ENCODE peak calls at places on chromosome 5, in five cellular contexts. T is upper lobe of right lung, Z is Panc1, S is GM13977, C is astrocyte of the spinal cord. G is an unnamed sample.

GRCh38 chr5:52837068-52837467 is 49.4 kb downstream of the ITGA1 start:
- DNase-seq in T (no peak), Z (no peak), S (no peak), C (peak), G (no peak)

GRCh38 chr5:151758141-151758429 is 346 bp downstream of the ATOX1 start:
- DNase-seq in T (peak), Z (no peak), S (no peak), C (no peak), G (no peak)

GRCh38 chr5:31678180-31678579 is 39.2 kb downstream of the PDZD2 start:
- DNase-seq in T (no peak), Z (no peak), S (no peak), C (no peak), G (no peak)

GRCh38 chr5:40484495-40484894 is 195.2 kb upstream of the PTGER4 start:
- DNase-seq in T (no peak), Z (no peak), S (peak), C (no peak), G (no peak)

GRCh38 chr5:157952374-157952685 is 93.4 kb upstream of the CLINT1 start:
- DNase-seq in T (no peak), Z (no peak), S (no peak), C (no peak), G (no peak)

GRCh38 chr5:96146675-96147074 is 185.0 kb upstream of the ELL2 start:
- DNase-seq in T (no peak), Z (no peak), S (peak), C (peak), G (peak)

GRCh38 chr5:79241535-79241979 is 5.6 kb downstream of the JMY start:
- DNase-seq in T (no peak), Z (no peak), S (no peak), C (peak), G (peak)

GRCh38 chr5:171702391-171702790 is 83.2 kb upstream of the SMIM23 start:
- DNase-seq in T (no peak), Z (no peak), S (no peak), C (no peak), G (no peak)

GRCh38 chr5:38827525-38827924 is 18.3 kb upstream of the OSMR start:
- DNase-seq in T (no peak), Z (no peak), S (no peak), C (peak), G (peak)

GRCh38 chr5:175772747-175773533 is 98.4 kb upstream of the CPLX2 start:
- DNase-seq in T (no peak), Z (no peak), S (no peak), C (no peak), G (peak)

GRCh38 chr5:107735558-107735957 is 64.8 kb upstream of the EFNA5 start:
- DNase-seq in T (no peak), Z (no peak), S (no peak), C (no peak), G (no peak)

GRCh38 chr5:174086751-174087150 is 41.2 kb downstream of the NSG2 start:
- DNase-seq in T (no peak), Z (no peak), S (no peak), C (no peak), G (no peak)

GRCh38 chr5:63916786-63917185 is 45.5 kb downstream of the HTR1A start:
- DNase-seq in T (no peak), Z (no peak), S (no peak), C (peak), G (peak)

GRCh38 chr5:164748861-164749260 is 1243.4 kb downstream of the MAT2B start:
- DNase-seq in T (no peak), Z (no peak), S (no peak), C (no peak), G (no peak)

GRCh38 chr5:134432174-134432573 is 20.5 kb upstream of the CDKN2AIPNL start:
- DNase-seq in T (no peak), Z (no peak), S (no peak), C (no peak), G (no peak)

GRCh38 chr5:154267516-154267915 is 77.0 kb downstream of the GALNT10 start:
- DNase-seq in T (no peak), Z (no peak), S (no peak), C (no peak), G (peak)

GRCh38 chr5:118956727-118957126 is 31.6 kb downstream of the DTWD2 start:
- DNase-seq in T (no peak), Z (no peak), S (no peak), C (peak), G (peak)

GRCh38 chr5:22258139-22258538 is 595.0 kb downstream of the CDH12 start:
- DNase-seq in T (no peak), Z (no peak), S (no peak), C (no peak), G (no peak)

DNA sequence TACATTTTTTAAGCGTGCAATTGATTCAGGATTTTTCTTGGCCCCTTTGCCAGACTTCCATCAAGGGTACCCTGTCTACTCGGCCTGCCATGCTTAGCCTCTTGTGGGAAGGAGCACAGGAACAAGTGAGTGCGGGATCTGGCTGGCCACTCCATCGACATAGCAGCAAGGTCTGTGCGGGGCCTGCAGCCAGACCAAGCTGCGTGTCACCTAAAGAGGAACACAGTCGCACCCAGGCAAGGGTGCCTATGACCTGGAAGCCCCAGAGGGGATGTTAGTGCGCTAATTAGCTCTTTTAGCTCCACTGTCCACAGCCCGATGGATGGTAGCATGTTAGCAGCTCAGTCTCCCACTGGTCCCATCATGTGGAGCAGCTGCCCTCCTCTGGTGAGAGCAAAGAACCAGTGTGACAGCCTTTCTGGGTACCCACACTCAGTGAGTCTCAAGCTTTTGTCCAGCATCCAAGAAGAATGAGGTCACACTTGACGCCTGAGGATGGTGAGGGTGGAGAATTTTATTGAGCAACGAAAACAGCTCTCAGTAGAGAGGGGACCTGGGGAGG is 38.7 kb downstream of the FTMT start:
- DNase-seq in T (no peak), Z (no peak), S (no peak), C (no peak), G (no peak)
- TF ChIP-seq CTCF in T (no peak), Z (no peak), S (no peak), C (no peak), G (no peak)

GRCh38 chr5:59525957-59526356 is 367.6 kb downstream of the PDE4D start:
- DNase-seq in T (no peak), Z (no peak), S (no peak), C (peak), G (no peak)
- TF ChIP-seq CTCF in T (no peak), Z (no peak), S (no peak), C (peak), G (no peak)

GRCh38 chr5:135533794-135534193 is 2.0 kb downstream of the NEUROG1 start:
- DNase-seq in T (no peak), Z (no peak), S (no peak), C (no peak), G (no peak)

GRCh38 chr5:135535820-135536801 is at the start of gene NEUROG1:
- DNase-seq in T (no peak), Z (no peak), S (no peak), C (no peak), G (no peak)

GRCh38 chr5:135535420-135535819 is 344 bp downstream of the NEUROG1 start:
- DNase-seq in T (no peak), Z (no peak), S (no peak), C (no peak), G (no peak)

GRCh38 chr5:135533346-135533745 is 2.4 kb downstream of the NEUROG1 start:
- DNase-seq in T (no peak), Z (no peak), S (no peak), C (no peak), G (no peak)

DNA sequence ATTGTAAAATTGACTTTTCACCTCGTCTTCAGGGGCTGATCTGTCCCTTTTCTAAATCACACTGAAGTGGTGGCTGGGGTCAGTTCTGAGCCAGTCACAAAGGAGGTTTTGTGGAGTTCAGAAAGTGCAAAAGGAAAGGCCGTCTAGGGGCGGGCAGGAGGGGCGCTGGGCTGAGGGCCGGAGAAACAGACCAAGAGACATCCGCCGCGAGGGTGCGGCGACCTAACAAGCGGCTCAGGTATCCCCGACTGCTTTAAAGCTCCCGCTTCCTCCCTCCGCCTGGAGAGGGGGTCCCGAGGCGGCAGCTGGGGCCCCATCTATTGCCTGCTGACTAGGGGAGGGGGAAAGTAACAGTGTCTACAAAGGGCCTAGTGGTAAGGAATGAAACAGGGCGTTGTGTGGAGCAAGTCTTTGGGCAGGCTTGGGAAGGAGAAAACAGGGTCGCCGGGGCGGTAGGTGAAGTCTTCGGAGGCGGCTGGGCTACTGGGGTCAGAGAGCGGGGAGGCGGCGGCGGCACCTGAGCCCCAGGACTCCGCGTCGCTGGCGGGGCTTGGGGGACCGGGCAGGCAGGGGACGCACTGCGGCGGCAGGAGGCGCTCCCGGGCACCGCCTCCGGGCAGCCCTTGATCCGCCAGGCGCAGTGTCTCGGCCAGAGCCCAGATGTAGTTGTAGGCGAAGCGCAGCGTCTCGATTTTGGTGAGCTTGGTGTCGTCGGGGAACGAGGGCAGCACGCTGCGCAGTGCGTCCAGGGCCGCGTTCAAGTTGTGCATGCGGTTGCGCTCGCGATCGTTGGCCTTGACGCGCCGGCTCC is 950 bp downstream of the NEUROG1 start:
- DNase-seq in T (no peak), Z (no peak), S (no peak), C (no peak), G (no peak)
- TF ChIP-seq CTCF in T (no peak), Z (no peak), S (no peak), C (no peak), G (no peak)

DNA sequence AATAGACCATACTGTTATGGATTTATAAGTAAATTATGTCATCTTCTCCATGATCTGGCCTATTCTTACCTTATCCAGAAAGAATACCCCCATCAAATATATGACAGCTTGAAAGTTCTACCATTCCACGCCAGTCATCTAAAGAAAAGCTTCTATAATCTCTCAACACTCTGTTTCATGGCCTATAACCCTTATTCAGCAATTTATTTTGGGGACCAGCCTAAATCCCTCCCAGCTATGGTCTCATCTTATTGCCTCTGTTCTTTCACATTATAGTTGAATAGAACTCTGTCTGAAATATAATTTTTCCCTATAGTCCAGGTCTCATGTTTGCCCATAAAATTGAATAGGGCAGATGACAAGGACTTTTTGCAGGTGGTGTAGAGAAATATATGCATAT is 2387.6 kb upstream of the WWC1 start:
- DNase-seq in T (no peak), Z (no peak), S (no peak), C (no peak), G (no peak)
- TF ChIP-seq CTCF in T (no peak), Z (no peak), S (no peak), C (no peak), G (no peak)

DNA sequence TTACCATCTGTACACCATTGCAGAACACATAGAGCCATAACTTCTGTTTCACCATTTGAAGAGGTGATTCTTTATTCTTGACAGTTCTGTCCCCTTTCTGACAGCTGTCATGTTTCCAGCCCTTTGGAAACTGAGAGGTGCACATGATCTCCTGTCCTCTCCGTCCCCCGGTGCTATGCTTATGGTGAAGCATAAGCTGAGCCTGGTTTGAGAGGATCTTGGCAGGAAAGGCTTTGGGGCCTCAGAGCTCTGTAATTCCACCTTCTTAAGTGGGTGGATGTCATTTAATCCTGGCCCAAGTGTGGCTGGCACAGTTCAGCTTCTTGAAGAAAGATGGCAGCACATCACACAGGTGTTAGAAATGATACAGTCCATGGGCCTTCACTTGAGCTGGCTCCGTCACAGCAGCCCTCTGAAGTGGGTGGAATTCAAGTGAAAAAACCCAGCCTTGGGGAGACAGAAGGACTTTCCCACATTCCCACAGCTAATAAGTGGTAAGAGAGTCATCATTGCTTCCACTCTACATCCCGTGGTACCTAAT is 30.7 kb upstream of the GRPEL2 start:
- DNase-seq in T (no peak), Z (no peak), S (no peak), C (no peak), G (no peak)
- TF ChIP-seq CTCF in T (no peak), Z (no peak), S (no peak), C (no peak), G (no peak)

GRCh38 chr5:177497297-177498012 is at the start of gene PDLIM7:
- DNase-seq in T (peak), Z (no peak), S (peak), C (peak), G (peak)
- TF ChIP-seq CTCF in T (peak), Z (peak), S (no peak), C (no peak), G (no peak)

GRCh38 chr5:61329729-61330128 is 2.3 kb upstream of the ZSWIM6 start:
- DNase-seq in T (no peak), Z (no peak), S (peak), C (no peak), G (peak)

GRCh38 chr5:61328791-61329617 is 3.1 kb upstream of the ZSWIM6 start:
- DNase-seq in T (no peak), Z (no peak), S (no peak), C (no peak), G (no peak)

GRCh38 chr5:61330879-61331406 is 1.1 kb upstream of the ZSWIM6 start:
- DNase-seq in T (peak), Z (no peak), S (peak), C (peak), G (peak)

GRCh38 chr5:61330341-61330878 is 1.6 kb upstream of the ZSWIM6 start:
- DNase-seq in T (no peak), Z (no peak), S (no peak), C (peak), G (peak)

GRCh38 chr5:61327761-61328753 is 4.0 kb upstream of the ZSWIM6 start:
- DNase-seq in T (no peak), Z (no peak), S (peak), C (peak), G (peak)
- TF ChIP-seq CTCF in T (no peak), Z (peak), S (peak), C (no peak), G (no peak)

GRCh38 chr5:82312373-82312856 is 34.3 kb upstream of the RPS23 start:
- DNase-seq in T (no peak), Z (peak), S (peak), C (peak), G (peak)
- TF ChIP-seq CTCF in T (peak), Z (peak), S (peak), C (peak), G (peak)

GRCh38 chr5:105503950-105504349 is 1941.4 kb upstream of the NUDT12 start:
- DNase-seq in T (no peak), Z (no peak), S (no peak), C (peak), G (peak)

GRCh38 chr5:105501315-105501714 is 1938.7 kb upstream of the NUDT12 start:
- DNase-seq in T (no peak), Z (no peak), S (no peak), C (no peak), G (no peak)

GRCh38 chr5:105508519-105508918 is 1945.9 kb upstream of the NUDT12 start:
- DNase-seq in T (no peak), Z (no peak), S (no peak), C (peak), G (peak)

DNA sequence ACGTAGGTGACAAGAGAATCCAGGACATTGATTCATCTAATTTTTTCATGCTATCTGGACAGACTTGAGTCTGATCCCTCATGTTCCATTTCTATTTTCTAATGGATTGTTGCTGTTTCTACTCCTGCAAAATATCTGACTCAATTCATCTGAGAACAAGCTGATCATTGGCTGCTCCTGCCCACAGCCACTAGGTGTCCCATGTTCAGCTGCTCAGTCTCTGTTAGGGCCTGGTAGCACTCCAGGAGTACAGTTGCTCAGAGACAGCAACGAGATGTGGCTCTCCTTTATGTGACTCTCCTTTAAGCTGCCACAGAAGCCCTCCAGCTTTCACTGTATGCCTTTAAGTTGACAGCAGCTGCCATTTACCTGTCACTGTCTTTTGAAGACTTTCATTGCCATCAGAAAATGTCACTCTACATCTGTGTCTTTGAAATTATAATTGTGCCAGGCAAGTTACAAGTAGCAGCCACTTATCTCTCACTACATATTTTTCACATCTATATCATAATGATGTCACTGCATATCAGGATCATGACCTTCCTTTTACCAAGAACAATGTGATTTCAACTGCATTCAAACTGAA is 1944.2 kb upstream of the NUDT12 start:
- DNase-seq in T (no peak), Z (no peak), S (peak), C (peak), G (peak)
- TF ChIP-seq CTCF in T (peak), Z (peak), S (peak), C (peak), G (no peak)